ENCODE peak calls at places on chromosomes 3 and 15, in seven cellular contexts. F is stimulated activated CD4-positive, alpha-beta T cell treated with anti-CD3 and anti-CD28 coated beads, Interleukin-15, amount 100 ng/mL, for 1 hour; P is stimulated activated CD8-positive, alpha-beta memory T cell treated with anti-CD3 and anti-CD28 coated beads, Interleukin-7, amount 100 ng/mL, for 24 hours; T is iris pigment epithelial cell; A is fibroblast of villous mesenchyme; C is activated CD8-positive, alpha-beta memory T cell treated with anti-CD3 and anti-CD28 coated beads, Interleukin-2, amount 50 U/mL, for 4 hours; G is NCI-H774. L is an unnamed sample.

GRCh38 chr15:101120961-101121360 is 130.9 kb downstream of the CHSY1 start:
- DNase-seq in F (no peak), P (no peak), T (no peak), A (no peak), C (no peak), G (no peak), L (no peak)

GRCh38 chr3:47650294-47650693 is 71.6 kb upstream of the CSPG5 start:
- DNase-seq in F (no peak), P (no peak), T (no peak), A (no peak), C (no peak), G (no peak), L (no peak)

GRCh38 chr3:105162448-105162847 is 204.3 kb upstream of the ALCAM start:
- DNase-seq in F (no peak), P (no peak), T (no peak), A (no peak), C (no peak), G (no peak), L (no peak)

GRCh38 chr15:93028632-93029612 is 60.1 kb downstream of the RGMA start:
- DNase-seq in F (no peak), P (no peak), T (peak), A (peak), C (no peak), G (no peak), L (peak)

GRCh38 chr3:23084367-23084766 is 118.8 kb upstream of the UBE2E2 start:
- DNase-seq in F (no peak), P (no peak), T (no peak), A (no peak), C (no peak), G (no peak), L (no peak)

GRCh38 chr15:64412216-64412615 is 24.6 kb downstream of the TRIP4 start:
- DNase-seq in F (no peak), P (no peak), T (no peak), A (no peak), C (no peak), G (no peak), L (no peak)

GRCh38 chr3:115660646-115661442 is 37.5 kb downstream of the GAP43 start:
- DNase-seq in F (no peak), P (no peak), T (no peak), A (no peak), C (no peak), G (no peak), L (no peak)

GRCh38 chr3:145243875-145244274 is 917.1 kb downstream of the PLOD2 start:
- DNase-seq in F (no peak), P (no peak), T (peak), A (peak), C (no peak), G (no peak), L (no peak)

GRCh38 chr15:65980824-65981456 is 111.6 kb downstream of the RAB11A start:
- DNase-seq in F (no peak), P (no peak), T (peak), A (peak), C (no peak), G (peak), L (no peak)

GRCh38 chr3:186361612-186362408 is at the start of gene DGKG:
- DNase-seq in F (peak), P (no peak), T (no peak), A (no peak), C (no peak), G (no peak), L (peak)

GRCh38 chr3:29302619-29303018 is 21.7 kb downstream of the RBMS3 start:
- DNase-seq in F (no peak), P (no peak), T (no peak), A (no peak), C (no peak), G (no peak), L (no peak)

GRCh38 chr3:49602877-49603411 is 48.7 kb downstream of the BSN start:
- DNase-seq in F (peak), P (peak), T (no peak), A (no peak), C (peak), G (no peak), L (no peak)

GRCh38 chr3:169841171-169841570 is 28.5 kb upstream of the LRRC34 start:
- DNase-seq in F (no peak), P (no peak), T (no peak), A (no peak), C (no peak), G (no peak), L (no peak)

GRCh38 chr3:194129581-194130133 is 6.3 kb upstream of the HES1 start:
- DNase-seq in F (no peak), P (no peak), T (peak), A (peak), C (no peak), G (no peak), L (peak)

L was measured in anterior cingulate cortex.